ENCODE peak calls at places on chromosomes 4 and X, in five cellular contexts. Y, G, M, X and R are unnamed samples.

GRCh38 chrX:9562851-9563250 is 98.0 kb downstream of the TBL1X start:
- DNase-seq in Y (no peak), X (peak), G (peak), M (no peak), R (no peak)

GRCh38 chrX:12447448-12448154 is 309.3 kb downstream of the FRMPD4 start:
- DNase-seq in X (peak), G (peak), Y (no peak), M (no peak), R (no peak)

GRCh38 chr4:108398836-108399235 is 221.5 kb upstream of the RPL34 start:
- DNase-seq in X (no peak), Y (no peak), G (no peak), M (no peak), R (no peak)

GRCh38 chr4:8321220-8321619 is 51.7 kb downstream of the HTRA3 start:
- DNase-seq in M (no peak), G (no peak), Y (no peak), X (no peak), R (no peak)

GRCh38 chrX:131441033-131441432 is 102.8 kb upstream of the OR13H1 start:
- DNase-seq in X (no peak), Y (no peak), M (no peak), G (peak), R (no peak)

GRCh38 chr4:74777531-74777930 is 16.8 kb downstream of the BTC start:
- DNase-seq in M (no peak), G (peak), X (no peak), Y (no peak), R (no peak)

GRCh38 chr4:146159384-146160058 is 16.0 kb upstream of the LSM6 start:
- DNase-seq in X (no peak), Y (no peak), M (no peak), G (no peak), R (no peak)

GRCh38 chr4:36292551-36293188 is 11.3 kb downstream of the DTHD1 start:
- DNase-seq in X (no peak), Y (no peak), G (peak), M (no peak), R (no peak)

GRCh38 chr4:82661153-82661552 is 99.4 kb upstream of the TMEM150C start:
- DNase-seq in X (no peak), M (no peak), Y (no peak), G (no peak), R (no peak)

GRCh38 chr4:167897116-167897515 is 195.2 kb upstream of the ANXA10 start:
- DNase-seq in X (peak), Y (no peak), G (peak), M (peak), R (peak)

GRCh38 chr4:175560628-175561027 is 251.4 kb downstream of the GPM6A start:
- DNase-seq in Y (no peak), G (peak), M (no peak), X (peak), R (peak)

GRCh38 chr4:147674073-147674472 is 9.9 kb downstream of the PRMT9 start:
- DNase-seq in Y (no peak), G (no peak), M (no peak), X (no peak), R (no peak)

GRCh38 chrX:28010875-28011274 is 29.6 kb upstream of the DCAF8L1 start:
- DNase-seq in Y (no peak), M (no peak), G (no peak), X (no peak), R (no peak)

GRCh38 chr4:188372856-188373255 is 233.6 kb downstream of the TRIML1 start:
- DNase-seq in Y (no peak), G (no peak), M (no peak), X (peak), R (no peak)

GRCh38 chr4:170057851-170058250 is 31.7 kb upstream of the MFAP3L start:
- DNase-seq in Y (no peak), X (peak), G (no peak), M (no peak), R (no peak)

GRCh38 chr4:38861791-38862190 is 5.2 kb upstream of the TLR6 start:
- DNase-seq in Y (no peak), M (no peak), G (no peak), X (no peak), R (no peak)

GRCh38 chr4:141571368-141571767 is 65.0 kb upstream of the IL15 start:
- DNase-seq in X (peak), Y (no peak), G (no peak), M (no peak), R (no peak)

GRCh38 chr4:41257901-41258300 is 1.2 kb downstream of the UCHL1 start:
- DNase-seq in Y (no peak), G (no peak), X (no peak), M (no peak), R (peak)

GRCh38 chr4:8282742-8283141 is 13.2 kb downstream of the HTRA3 start:
- DNase-seq in M (no peak), X (no peak), G (no peak), Y (no peak), R (no peak)

GRCh38 chrX:131739823-131740222 is 195.9 kb downstream of the OR13H1 start:
- DNase-seq in M (no peak), X (no peak), G (peak), Y (no peak), R (no peak)

GRCh38 chr4:47623916-47624554 is 139.0 kb downstream of the ATP10D start:
- DNase-seq in G (no peak), Y (no peak), M (no peak), X (peak), R (no peak)

GRCh38 chr4:650461-650860 is 23.6 kb downstream of the ATP5ME start:
- DNase-seq in X (no peak), G (no peak), M (no peak), Y (peak), R (no peak)

GRCh38 chr4:151371045-151371605 is 37.9 kb upstream of the FHIP1A start:
- DNase-seq in G (no peak), X (peak), M (no peak), Y (no peak), R (no peak)

GRCh38 chr4:163251204-163251603 is 81.2 kb downstream of the NPY1R start:
- DNase-seq in Y (no peak), M (no peak), X (no peak), G (peak), R (peak)

GRCh38 chrX:119516157-119516702 is 48.0 kb downstream of the SLC25A5 start:
- DNase-seq in Y (no peak), G (peak), X (peak), M (peak), R (peak)

GRCh38 chr4:32768664-32769389 is 2048.7 kb downstream of the PCDH7 start:
- DNase-seq in M (no peak), G (no peak), X (no peak), Y (no peak), R (no peak)

GRCh38 chrX:389021-389441 is 2.3 kb upstream of the PPP2R3B start:
- DNase-seq in G (no peak), M (no peak), Y (no peak), X (no peak), R (no peak)

GRCh38 chr4:127732623-127733199 is 2.5 kb downstream of the SLC25A31 start:
- DNase-seq in X (peak), G (peak), Y (no peak), M (no peak), R (peak)

DNA sequence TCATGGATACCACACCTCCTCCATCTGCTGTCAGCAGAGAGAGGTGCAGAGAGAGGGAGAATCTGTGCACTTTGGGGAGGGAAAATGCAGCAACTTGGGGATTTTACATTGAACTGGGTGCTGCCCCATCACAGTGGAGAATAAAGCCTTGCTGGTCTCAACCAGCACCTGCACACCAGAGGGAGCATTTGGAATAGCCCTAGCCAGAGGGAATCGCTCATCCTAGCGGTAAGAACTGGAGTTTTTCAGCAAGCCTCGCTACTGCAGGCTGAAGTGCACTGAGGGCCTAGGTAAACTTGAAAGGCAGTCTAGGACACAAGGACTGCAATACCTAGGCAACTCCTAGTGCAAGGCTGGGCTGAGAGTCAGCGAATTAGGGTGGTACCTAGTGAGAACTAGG is 148.7 kb downstream of the KDR start:
- DNase-seq in Y (no peak), M (no peak), X (no peak), G (peak), R (no peak)
- TF ChIP-seq CTCF in Y (no peak), M (no peak), X (no peak), G (peak), R (no peak)

GRCh38 chr4:99165978-99166377 is 21.9 kb upstream of the ADH4 start:
- DNase-seq in Y (no peak), G (peak), M (no peak), X (no peak), R (no peak)
- TF ChIP-seq CTCF in Y (no peak), G (no peak), M (no peak), X (no peak), R (no peak)

GRCh38 chrX:113929004-113929403 is 654.9 kb upstream of the HTR2C start:
- DNase-seq in G (peak), M (peak), X (peak), Y (no peak), R (peak)
- TF ChIP-seq CTCF in G (peak), M (peak), X (peak), Y (no peak), R (peak)

GRCh38 chr4:67126115-67126514 is 419.2 kb downstream of the CENPC start:
- DNase-seq in G (no peak), X (no peak), Y (no peak), M (no peak), R (no peak)

GRCh38 chr4:67122029-67122428 is 423.3 kb downstream of the CENPC start:
- DNase-seq in M (no peak), X (peak), Y (no peak), G (peak), R (no peak)
- TF ChIP-seq CTCF in M (peak), X (peak), Y (no peak), G (peak), R (peak)

DNA sequence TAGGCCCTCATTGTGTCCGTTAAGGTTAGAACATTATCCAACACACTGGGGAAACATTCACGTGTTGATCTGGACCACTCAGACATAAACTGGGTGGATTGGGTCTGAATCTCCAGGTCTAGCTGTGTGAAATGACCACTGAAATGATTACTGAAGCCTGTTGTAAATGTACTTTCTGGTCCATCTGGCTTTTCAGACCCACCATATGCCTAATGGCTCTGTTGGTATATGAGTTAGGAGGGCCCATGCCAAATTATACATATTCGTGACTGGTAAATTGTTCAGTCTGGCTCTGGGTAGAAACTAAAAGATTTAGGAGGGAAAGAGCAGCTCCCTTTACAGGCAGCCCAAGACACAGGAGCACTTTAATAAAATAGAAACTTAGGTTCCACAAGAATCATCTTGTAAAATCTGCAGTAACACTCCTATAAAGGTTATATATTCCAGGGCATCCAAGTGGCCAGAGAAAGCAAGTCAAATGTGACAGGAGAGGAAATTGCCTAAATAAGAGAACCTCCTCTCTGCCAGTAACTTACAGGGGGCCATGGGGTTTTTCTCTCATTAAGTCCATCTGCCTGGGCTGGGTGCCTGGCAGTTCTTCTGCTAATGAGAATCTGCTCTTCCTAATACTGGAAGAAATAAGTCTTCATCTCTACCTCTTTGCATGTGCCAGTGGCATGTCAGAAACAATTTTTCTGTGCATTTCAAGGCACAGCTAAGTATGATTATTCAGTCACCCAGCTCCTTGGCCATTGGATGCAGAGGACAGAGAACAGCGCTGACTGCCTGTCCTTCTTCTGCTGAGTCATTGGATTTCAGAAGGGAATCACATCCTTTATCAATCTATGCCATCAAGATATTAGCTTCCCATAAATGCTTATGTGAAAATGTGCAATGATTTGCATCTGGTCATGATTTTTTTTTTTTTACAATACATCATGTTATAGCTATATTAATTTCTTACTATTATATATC is 112.6 kb downstream of the GLRA2 start:
- DNase-seq in Y (no peak), G (no peak), M (no peak), X (no peak), R (no peak)
- TF ChIP-seq CTCF in Y (no peak), G (no peak), M (no peak), X (no peak), R (no peak)